ENCODE peak calls at places on chromosome 10, in four cellular contexts. Y, M, O and Q are unnamed samples.

GRCh38 chr10:97714401-97715258 is 1.1 kb downstream of the MARVELD1 start:
- DNase-seq in M (peak; percentile 64), O (peak; percentile 94), Y (peak; percentile 83), Q (peak; percentile 56)

GRCh38 chr10:49369216-49370162 is 26.4 kb downstream of the DRGX start:
- DNase-seq in M (no peak), O (no peak), Y (no peak), Q (peak; percentile 81)

GRCh38 chr10:70053896-70054641 is 1.4 kb downstream of the MACROH2A2 start:
- DNase-seq in O (peak; percentile 61), Y (peak; percentile 24), M (peak; percentile 38), Q (no peak)

GRCh38 chr10:61343781-61344180 is 109.4 kb downstream of the TMEM26 start:
- DNase-seq in O (no peak), Y (no peak), M (no peak), Q (no peak)

GRCh38 chr10:60384708-60385398 is 4.8 kb downstream of the ANK3 start:
- DNase-seq in Y (no peak), M (peak; percentile 37), O (no peak), Q (no peak)

GRCh38 chr10:100043796-100044195 is 34.0 kb upstream of the DNMBP start:
- DNase-seq in Y (no peak), M (no peak), O (peak; percentile 77), Q (no peak)

GRCh38 chr10:35300063-35300699 is 36.1 kb upstream of the CCNY start:
- DNase-seq in M (peak; percentile 55), Y (no peak), O (peak; percentile 70), Q (no peak)

GRCh38 chr10:125692932-125693847 is 10.2 kb upstream of the TEX36 start:
- DNase-seq in Y (no peak), O (no peak), M (no peak), Q (no peak)

GRCh38 chr10:118214751-118215150 is 127.4 kb downstream of the FAM204A start:
- DNase-seq in O (no peak), Y (no peak), M (no peak), Q (no peak)

GRCh38 chr10:65194131-65194530 is 1672.9 kb downstream of the REEP3 start:
- DNase-seq in Y (no peak), O (no peak), M (no peak), Q (no peak)

GRCh38 chr10:60817135-60817805 is 39.0 kb downstream of the CDK1 start:
- DNase-seq in Y (no peak), M (no peak), O (no peak), Q (no peak)

GRCh38 chr10:126013489-126014281 is 117.3 kb downstream of the FANK1 start:
- DNase-seq in O (no peak), Y (no peak), M (peak; percentile 51), Q (no peak)

GRCh38 chr10:17003151-17003550 is 126.5 kb downstream of the CUBN start:
- DNase-seq in O (no peak), Y (peak; percentile 59), M (no peak), Q (no peak)

GRCh38 chr10:131924982-131925649 is 24.3 kb downstream of the PPP2R2D start:
- DNase-seq in O (no peak), M (no peak), Y (no peak), Q (no peak)

GRCh38 chr10:130766716-130767115 is 544.8 kb downstream of the TCERG1L start:
- DNase-seq in M (no peak), O (peak; percentile 14), Y (no peak), Q (no peak)

GRCh38 chr10:74822101-74822500 is 4.3 kb upstream of the KAT6B start:
- DNase-seq in M (no peak), O (no peak), Y (no peak), Q (no peak)
- TF ChIP-seq EP300 in M (no peak), O (no peak), Y (no peak), Q (no peak)

GRCh38 chr10:63129888-63130287 is 3.2 kb upstream of the NRBF2 start:
- DNase-seq in Y (no peak), O (no peak), M (no peak), Q (no peak)

GRCh38 chr10:63132651-63133055 is 475 bp upstream of the NRBF2 start:
- DNase-seq in Y (no peak), O (no peak), M (no peak), Q (no peak)

GRCh38 chr10:63137306-63137705 is 4.2 kb downstream of the NRBF2 start:
- DNase-seq in Y (no peak), M (no peak), O (no peak), Q (peak; percentile 84)

GRCh38 chr10:63133787-63134557 is 844 bp downstream of the NRBF2 start:
- DNase-seq in O (peak; percentile 70), Y (no peak), M (peak; percentile 53), Q (no peak)

GRCh38 chr10:63133056-63133786 is at the start of gene NRBF2:
- DNase-seq in M (peak; percentile 87), Y (peak; percentile 97), O (peak; percentile 99), Q (peak; percentile 99)
- TF ChIP-seq EP300 in M (no peak), Y (no peak), O (no peak), Q (no peak)

GRCh38 chr10:76969366-76969990 is 668.1 kb downstream of the KCNMA1 start:
- DNase-seq in M (no peak), O (no peak), Y (no peak), Q (no peak)
- TF ChIP-seq EP300 in M (no peak), O (no peak), Y (no peak), Q (no peak)

GRCh38 chr10:26334932-26335573 is 103.1 kb upstream of the APBB1IP start:
- DNase-seq in Y (no peak), O (peak; percentile 65), M (peak; percentile 54), Q (no peak)
- TF ChIP-seq EP300 in Y (no peak), O (no peak), M (no peak), Q (no peak)

DNA sequence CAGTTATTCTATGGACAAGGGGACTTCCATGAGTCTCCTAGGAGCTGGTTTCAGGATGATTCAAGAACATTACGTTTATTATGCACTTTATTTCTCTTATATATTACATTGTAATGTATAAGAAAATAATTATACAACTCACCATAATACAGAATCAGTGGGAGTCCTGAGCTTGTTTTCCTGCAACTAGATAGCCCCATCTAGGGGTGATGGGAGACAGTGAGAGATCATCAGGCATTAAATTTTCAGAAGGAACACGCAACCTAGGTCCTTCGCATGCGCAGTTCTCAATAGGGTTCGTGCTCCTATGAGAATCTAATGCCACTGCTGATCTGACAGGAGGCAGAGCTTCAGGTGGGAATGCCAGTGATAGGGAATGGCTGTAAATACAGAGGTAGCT is 137.9 kb downstream of the ANKRD30A start:
- DNase-seq in M (no peak), Y (no peak), O (no peak), Q (no peak)
- TF ChIP-seq EP300 in M (no peak), Y (no peak), O (no peak), Q (no peak)

DNA sequence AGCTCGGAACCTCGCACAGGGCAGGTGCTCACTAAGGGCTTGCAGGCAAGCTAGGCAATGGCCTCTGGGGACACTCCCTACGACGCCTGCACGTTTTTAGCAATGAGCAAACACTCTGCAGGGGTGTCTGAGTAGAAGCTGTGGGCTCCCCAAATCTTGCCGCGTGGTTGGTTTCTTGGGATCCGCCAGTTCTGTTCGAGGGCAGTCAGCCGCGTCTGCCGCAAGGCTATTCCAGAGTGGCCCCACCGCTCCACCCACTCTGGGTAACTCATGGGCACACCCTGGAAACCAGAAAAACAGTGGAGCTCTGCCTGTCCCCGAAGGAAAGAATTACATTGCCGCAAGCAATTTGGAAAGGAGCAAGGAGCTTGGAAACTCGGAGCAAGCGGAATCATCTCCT is 189.3 kb upstream of the LYZL2 start:
- DNase-seq in Y (no peak), O (peak; percentile 72), M (no peak), Q (no peak)
- TF ChIP-seq EP300 in Y (no peak), O (no peak), M (no peak), Q (no peak)